ENCODE peak calls at places on chromosomes 16 and 17, in nine cellular contexts. One of them, this sample, is unnamed.

GRCh38 chr16:50395763-50396710 is 27.2 kb upstream of the BRD7 start:
- DNase-seq in GM13976: no peak
- DNase-seq in GM10248: no peak
- DNase-seq in lower leg skin: peak
- DNase-seq in nephron progenitor cell: no peak
- DNase-seq in gastrocnemius medialis: no peak
- DNase-seq in CD8-positive, alpha-beta T cell: no peak
- DNase-seq in GM23338: no peak
- DNase-seq in choroid plexus epithelial cell: no peak
- DNase-seq in this sample: peak

GRCh38 chr17:73360961-73361761 is 49.4 kb upstream of the CDC42EP4 start:
- DNase-seq in GM13976: no peak
- DNase-seq in GM10248: no peak
- DNase-seq in lower leg skin: no peak
- DNase-seq in nephron progenitor cell: peak
- DNase-seq in gastrocnemius medialis: no peak
- DNase-seq in CD8-positive, alpha-beta T cell: no peak
- DNase-seq in GM23338: peak
- DNase-seq in choroid plexus epithelial cell: no peak
- DNase-seq in this sample: no peak

GRCh38 chr16:30137897-30138296 is 14.9 kb upstream of the MAPK3 start:
- DNase-seq in GM13976: no peak
- DNase-seq in GM10248: no peak
- DNase-seq in lower leg skin: no peak
- DNase-seq in nephron progenitor cell: peak
- DNase-seq in gastrocnemius medialis: no peak
- DNase-seq in CD8-positive, alpha-beta T cell: no peak
- DNase-seq in GM23338: no peak
- DNase-seq in choroid plexus epithelial cell: no peak
- DNase-seq in this sample: no peak

GRCh38 chr16:54342966-54343365 is 56.4 kb upstream of the IRX3 start:
- DNase-seq in GM13976: no peak
- DNase-seq in GM10248: no peak
- DNase-seq in lower leg skin: no peak
- DNase-seq in nephron progenitor cell: no peak
- DNase-seq in gastrocnemius medialis: no peak
- DNase-seq in CD8-positive, alpha-beta T cell: no peak
- DNase-seq in GM23338: no peak
- DNase-seq in choroid plexus epithelial cell: peak
- DNase-seq in this sample: no peak

GRCh38 chr17:7889166-7889584 is 586 bp downstream of the CHD3 start:
- DNase-seq in GM13976: no peak
- DNase-seq in GM10248: no peak
- DNase-seq in lower leg skin: peak
- DNase-seq in nephron progenitor cell: peak
- DNase-seq in gastrocnemius medialis: peak
- DNase-seq in CD8-positive, alpha-beta T cell: peak
- DNase-seq in GM23338: peak
- DNase-seq in choroid plexus epithelial cell: peak
- DNase-seq in this sample: peak

GRCh38 chr17:18974407-18975149 is 22.6 kb downstream of the SLC5A10 start:
- DNase-seq in GM13976: no peak
- DNase-seq in GM10248: no peak
- DNase-seq in lower leg skin: no peak
- DNase-seq in nephron progenitor cell: no peak
- DNase-seq in gastrocnemius medialis: no peak
- DNase-seq in CD8-positive, alpha-beta T cell: no peak
- DNase-seq in GM23338: no peak
- DNase-seq in choroid plexus epithelial cell: no peak
- DNase-seq in this sample: no peak

GRCh38 chr16:89564476-89565255 is 4.2 kb downstream of the RPL13 start:
- DNase-seq in GM13976: no peak
- DNase-seq in GM10248: no peak
- DNase-seq in lower leg skin: no peak
- DNase-seq in nephron progenitor cell: no peak
- DNase-seq in gastrocnemius medialis: no peak
- DNase-seq in CD8-positive, alpha-beta T cell: no peak
- DNase-seq in GM23338: peak
- DNase-seq in choroid plexus epithelial cell: no peak
- DNase-seq in this sample: no peak

GRCh38 chr17:41617136-41617535 is 4.6 kb upstream of the KRT16 start:
- DNase-seq in GM13976: no peak
- DNase-seq in GM10248: no peak
- DNase-seq in lower leg skin: no peak
- DNase-seq in nephron progenitor cell: no peak
- DNase-seq in gastrocnemius medialis: no peak
- DNase-seq in CD8-positive, alpha-beta T cell: no peak
- DNase-seq in GM23338: no peak
- DNase-seq in choroid plexus epithelial cell: no peak
- DNase-seq in this sample: no peak

GRCh38 chr16:67260426-67261063 is 11.8 kb downstream of the SLC9A5 start:
- DNase-seq in GM13976: peak
- DNase-seq in GM10248: peak
- DNase-seq in lower leg skin: no peak
- DNase-seq in nephron progenitor cell: no peak
- DNase-seq in gastrocnemius medialis: peak
- DNase-seq in CD8-positive, alpha-beta T cell: no peak
- DNase-seq in GM23338: peak
- DNase-seq in choroid plexus epithelial cell: peak
- DNase-seq in this sample: no peak

GRCh38 chr17:72931163-72931562 is 161.3 kb downstream of the SLC39A11 start:
- DNase-seq in GM13976: peak
- DNase-seq in GM10248: peak
- DNase-seq in lower leg skin: no peak
- DNase-seq in nephron progenitor cell: no peak
- DNase-seq in gastrocnemius medialis: no peak
- DNase-seq in CD8-positive, alpha-beta T cell: no peak
- DNase-seq in GM23338: peak
- DNase-seq in choroid plexus epithelial cell: no peak
- DNase-seq in this sample: no peak

GRCh38 chr17:75241502-75241901 is 19.9 kb downstream of the GGA3 start:
- DNase-seq in GM13976: no peak
- DNase-seq in GM10248: no peak
- DNase-seq in lower leg skin: no peak
- DNase-seq in nephron progenitor cell: no peak
- DNase-seq in gastrocnemius medialis: no peak
- DNase-seq in CD8-positive, alpha-beta T cell: no peak
- DNase-seq in GM23338: no peak
- DNase-seq in choroid plexus epithelial cell: no peak
- DNase-seq in this sample: no peak

GRCh38 chr17:54544239-54544638 is 356.4 kb upstream of the TOM1L1 start:
- DNase-seq in GM13976: no peak
- DNase-seq in GM10248: no peak
- DNase-seq in lower leg skin: no peak
- DNase-seq in nephron progenitor cell: peak
- DNase-seq in gastrocnemius medialis: no peak
- DNase-seq in CD8-positive, alpha-beta T cell: no peak
- DNase-seq in GM23338: peak
- DNase-seq in choroid plexus epithelial cell: no peak
- DNase-seq in this sample: no peak

GRCh38 chr17:32445075-32445427 is 741 bp downstream of the PSMD11 start:
- DNase-seq in GM13976: no peak
- DNase-seq in GM10248: no peak
- DNase-seq in lower leg skin: no peak
- DNase-seq in nephron progenitor cell: peak
- DNase-seq in gastrocnemius medialis: peak
- DNase-seq in CD8-positive, alpha-beta T cell: peak
- DNase-seq in GM23338: peak
- DNase-seq in choroid plexus epithelial cell: peak
- DNase-seq in this sample: no peak

GRCh38 chr17:32445976-32446375 is 1.7 kb downstream of the PSMD11 start:
- DNase-seq in GM13976: no peak
- DNase-seq in GM10248: no peak
- DNase-seq in lower leg skin: no peak
- DNase-seq in nephron progenitor cell: no peak
- DNase-seq in gastrocnemius medialis: no peak
- DNase-seq in CD8-positive, alpha-beta T cell: no peak
- DNase-seq in GM23338: no peak
- DNase-seq in choroid plexus epithelial cell: peak
- DNase-seq in this sample: no peak

GRCh38 chr17:32445497-32445896 is 1.2 kb downstream of the PSMD11 start:
- DNase-seq in GM13976: no peak
- DNase-seq in GM10248: no peak
- DNase-seq in lower leg skin: no peak
- DNase-seq in nephron progenitor cell: no peak
- DNase-seq in gastrocnemius medialis: no peak
- DNase-seq in CD8-positive, alpha-beta T cell: no peak
- DNase-seq in GM23338: no peak
- DNase-seq in choroid plexus epithelial cell: no peak
- DNase-seq in this sample: no peak

GRCh38 chr17:32443827-32444300 is 446 bp upstream of the PSMD11 start:
- DNase-seq in GM13976: no peak
- DNase-seq in GM10248: no peak
- DNase-seq in lower leg skin: peak
- DNase-seq in nephron progenitor cell: no peak
- DNase-seq in gastrocnemius medialis: no peak
- DNase-seq in CD8-positive, alpha-beta T cell: no peak
- DNase-seq in GM23338: no peak
- DNase-seq in choroid plexus epithelial cell: no peak
- DNase-seq in this sample: no peak

GRCh38 chr17:32444301-32445074 is at the start of gene PSMD11:
- DNase-seq in GM13976: peak
- DNase-seq in GM10248: peak
- DNase-seq in lower leg skin: peak
- DNase-seq in nephron progenitor cell: peak
- DNase-seq in gastrocnemius medialis: peak
- DNase-seq in CD8-positive, alpha-beta T cell: peak
- DNase-seq in GM23338: peak
- DNase-seq in choroid plexus epithelial cell: peak
- DNase-seq in this sample: peak
- TF ChIP-seq CTCF in GM13976: peak
- TF ChIP-seq CTCF in GM10248: peak
- TF ChIP-seq CTCF in lower leg skin: no peak
- TF ChIP-seq CTCF in nephron progenitor cell: peak
- TF ChIP-seq CTCF in gastrocnemius medialis: peak
- TF ChIP-seq CTCF in CD8-positive, alpha-beta T cell: peak
- TF ChIP-seq CTCF in GM23338: peak
- TF ChIP-seq CTCF in choroid plexus epithelial cell: peak
- TF ChIP-seq CTCF in this sample: peak

GRCh38 chr17:10683853-10684252 is 13.5 kb downstream of the SCO1 start:
- DNase-seq in GM13976: peak
- DNase-seq in GM10248: no peak
- DNase-seq in lower leg skin: no peak
- DNase-seq in nephron progenitor cell: no peak
- DNase-seq in gastrocnemius medialis: no peak
- DNase-seq in CD8-positive, alpha-beta T cell: no peak
- DNase-seq in GM23338: peak
- DNase-seq in choroid plexus epithelial cell: peak
- DNase-seq in this sample: no peak
- TF ChIP-seq CTCF in GM13976: peak
- TF ChIP-seq CTCF in GM10248: peak
- TF ChIP-seq CTCF in lower leg skin: no peak
- TF ChIP-seq CTCF in nephron progenitor cell: peak
- TF ChIP-seq CTCF in gastrocnemius medialis: no peak
- TF ChIP-seq CTCF in CD8-positive, alpha-beta T cell: peak
- TF ChIP-seq CTCF in GM23338: peak
- TF ChIP-seq CTCF in choroid plexus epithelial cell: peak
- TF ChIP-seq CTCF in this sample: peak

GRCh38 chr17:5793157-5793556 is 208.8 kb upstream of the NLRP1 start:
- DNase-seq in GM13976: no peak
- DNase-seq in GM10248: no peak
- DNase-seq in lower leg skin: no peak
- DNase-seq in nephron progenitor cell: no peak
- DNase-seq in gastrocnemius medialis: no peak
- DNase-seq in CD8-positive, alpha-beta T cell: no peak
- DNase-seq in GM23338: no peak
- DNase-seq in choroid plexus epithelial cell: no peak
- DNase-seq in this sample: no peak
- TF ChIP-seq CTCF in GM13976: no peak
- TF ChIP-seq CTCF in GM10248: no peak
- TF ChIP-seq CTCF in lower leg skin: no peak
- TF ChIP-seq CTCF in nephron progenitor cell: no peak
- TF ChIP-seq CTCF in gastrocnemius medialis: no peak
- TF ChIP-seq CTCF in CD8-positive, alpha-beta T cell: no peak
- TF ChIP-seq CTCF in GM23338: no peak
- TF ChIP-seq CTCF in choroid plexus epithelial cell: peak
- TF ChIP-seq CTCF in this sample: peak

GRCh38 chr16:74025-74424 is 1.6 kb upstream of the RHBDF1 start:
- DNase-seq in GM13976: no peak
- DNase-seq in GM10248: no peak
- DNase-seq in lower leg skin: no peak
- DNase-seq in nephron progenitor cell: no peak
- DNase-seq in gastrocnemius medialis: no peak
- DNase-seq in CD8-positive, alpha-beta T cell: no peak
- DNase-seq in GM23338: no peak
- DNase-seq in choroid plexus epithelial cell: no peak
- DNase-seq in this sample: no peak

GRCh38 chr16:77273-77806 is 685 bp upstream of the MPG start:
- DNase-seq in GM13976: peak
- DNase-seq in GM10248: peak
- DNase-seq in lower leg skin: no peak
- DNase-seq in nephron progenitor cell: peak
- DNase-seq in gastrocnemius medialis: no peak
- DNase-seq in CD8-positive, alpha-beta T cell: peak
- DNase-seq in GM23338: peak
- DNase-seq in choroid plexus epithelial cell: peak
- DNase-seq in this sample: no peak

GRCh38 chr16:76535-77272 is 1.3 kb upstream of the MPG start:
- DNase-seq in GM13976: peak
- DNase-seq in GM10248: no peak
- DNase-seq in lower leg skin: peak
- DNase-seq in nephron progenitor cell: no peak
- DNase-seq in gastrocnemius medialis: peak
- DNase-seq in CD8-positive, alpha-beta T cell: no peak
- DNase-seq in GM23338: no peak
- DNase-seq in choroid plexus epithelial cell: peak
- DNase-seq in this sample: no peak

GRCh38 chr16:74437-75318 is 2.2 kb upstream of the RHBDF1 start:
- DNase-seq in GM13976: no peak
- DNase-seq in GM10248: no peak
- DNase-seq in lower leg skin: no peak
- DNase-seq in nephron progenitor cell: no peak
- DNase-seq in gastrocnemius medialis: no peak
- DNase-seq in CD8-positive, alpha-beta T cell: no peak
- DNase-seq in GM23338: no peak
- DNase-seq in choroid plexus epithelial cell: no peak
- DNase-seq in this sample: no peak

DNA sequence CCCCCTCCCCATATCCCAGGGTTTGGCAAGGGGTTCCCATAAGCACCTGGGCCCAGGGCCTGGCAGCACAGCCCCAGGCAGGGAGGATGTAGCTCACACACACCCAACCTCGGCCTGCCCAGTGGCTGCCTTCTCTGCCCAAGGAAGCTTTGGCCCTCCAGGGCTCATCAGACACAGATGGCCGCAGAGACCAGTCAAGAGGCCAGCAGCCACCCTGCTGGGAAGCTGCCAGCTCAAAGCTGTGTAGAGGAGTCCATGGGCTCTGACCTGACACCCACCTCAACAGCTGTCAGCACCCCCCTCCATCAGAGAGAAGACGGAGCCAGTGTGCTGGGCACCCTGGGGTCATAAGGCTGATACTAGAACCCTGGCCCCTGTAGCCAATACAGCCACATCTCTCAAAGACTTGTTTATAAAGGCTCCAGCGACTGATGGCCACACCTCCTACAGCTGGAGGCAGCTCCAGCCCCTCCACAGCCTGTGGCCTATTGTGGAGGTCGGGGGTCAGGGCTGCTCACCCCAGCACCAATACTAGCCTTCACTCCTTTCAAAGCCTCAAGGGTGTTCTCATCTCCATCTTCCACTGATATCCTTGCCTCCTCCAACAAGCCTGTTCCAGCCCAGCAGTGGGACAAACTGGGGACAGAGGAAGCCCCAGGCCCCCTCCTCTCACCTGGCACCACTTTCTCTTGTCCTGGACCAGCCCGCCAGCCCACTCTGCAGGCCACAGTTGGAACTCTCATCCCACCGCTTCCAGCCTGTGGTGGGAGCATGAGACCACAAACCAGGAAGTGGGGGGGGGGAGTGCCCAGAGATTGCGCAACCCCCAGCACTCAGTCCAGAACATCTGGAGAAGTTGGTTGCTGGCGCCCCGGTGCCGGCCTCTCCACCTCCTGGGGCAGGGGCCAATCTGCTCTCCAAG is 2.2 kb upstream of the MPG start:
- DNase-seq in GM13976: no peak
- DNase-seq in GM10248: no peak
- DNase-seq in lower leg skin: peak
- DNase-seq in nephron progenitor cell: peak
- DNase-seq in gastrocnemius medialis: peak
- DNase-seq in CD8-positive, alpha-beta T cell: no peak
- DNase-seq in GM23338: peak
- DNase-seq in choroid plexus epithelial cell: peak
- DNase-seq in this sample: no peak
- TF ChIP-seq CTCF in GM13976: no peak
- TF ChIP-seq CTCF in GM10248: no peak
- TF ChIP-seq CTCF in lower leg skin: no peak
- TF ChIP-seq CTCF in nephron progenitor cell: no peak
- TF ChIP-seq CTCF in gastrocnemius medialis: no peak
- TF ChIP-seq CTCF in CD8-positive, alpha-beta T cell: no peak
- TF ChIP-seq CTCF in GM23338: peak
- TF ChIP-seq CTCF in choroid plexus epithelial cell: peak
- TF ChIP-seq CTCF in this sample: peak

This sample was measured in osteocyte.